ENCODE peak calls at places on chromosomes 1 and 21, in seven cellular contexts. Q, M, H, U, P, K and R are unnamed samples.
A peak's percentile ranks its signal among the peaks of the same experiment; 100 is the strongest.

GRCh38 chr1:10664251-10664650 is 132.2 kb downstream of the CASZ1 start:
- DNase-seq in P (no peak), Q (no peak), H (no peak), M (no peak), K (no peak), U (no peak), R (no peak)

GRCh38 chr21:40386301-40386911 is 460.6 kb downstream of the DSCAM start:
- DNase-seq in K (no peak), M (peak; percentile 34), P (no peak), Q (peak; percentile 14), H (peak; percentile 8), U (no peak), R (peak; percentile 72)

GRCh38 chr1:183234660-183235476 is 48.8 kb downstream of the LAMC2 start:
- DNase-seq in K (peak; percentile 97), U (no peak), H (peak; percentile 97), P (peak; percentile 86), Q (peak; percentile 59), M (peak; percentile 7), R (peak; percentile 68)

GRCh38 chr1:88175631-88176226 is 508.3 kb upstream of the PKN2 start:
- DNase-seq in Q (peak; percentile 1), U (no peak), K (peak; percentile 16), P (no peak), M (no peak), H (no peak), R (no peak)

GRCh38 chr21:44379991-44380865 is 26.8 kb downstream of the TRPM2 start:
- DNase-seq in M (no peak), U (no peak), H (no peak), P (no peak), K (no peak), Q (no peak), R (peak; percentile 30)

GRCh38 chr1:36924282-36924791 is 110.0 kb downstream of the GRIK3 start:
- DNase-seq in M (peak; percentile 58), K (peak; percentile 44), H (peak; percentile 63), Q (peak; percentile 9), U (no peak), P (no peak), R (peak; percentile 66)

GRCh38 chr1:93779540-93780121 is 98.0 kb upstream of the BCAR3 start:
- DNase-seq in Q (peak; percentile 92), K (peak; percentile 20), M (no peak), H (peak; percentile 98), P (no peak), U (no peak), R (no peak)

GRCh38 chr1:245363821-245364220 is 209.0 kb downstream of the KIF26B start:
- DNase-seq in H (no peak), Q (no peak), K (no peak), M (no peak), P (no peak), U (no peak), R (no peak)